ENCODE peak calls at places on chromosomes 6 and 20, in five cellular contexts. Q is activated CD8-positive, alpha-beta memory T cell treated with anti-CD3 and anti-CD28 coated beads for 4 hours; A is NCI-H524; F is spleen; I is nephron progenitor cell. B is an unnamed sample.

GRCh38 chr20:57698191-57698866 is 11.5 kb downstream of the PMEPA1 start:
- DNase-seq in Q (peak), A (no peak), F (no peak), I (no peak), B (peak)

GRCh38 chr6:129104131-129104530 is 221.2 kb downstream of the LAMA2 start:
- DNase-seq in Q (no peak), A (no peak), F (no peak), I (no peak), B (no peak)

GRCh38 chr6:150865043-150865405 is 478 bp upstream of the MTHFD1L start:
- DNase-seq in Q (no peak), A (no peak), F (no peak), I (no peak), B (no peak)

GRCh38 chr20:31607640-31608255 is 2.7 kb downstream of the ID1 start:
- DNase-seq in Q (no peak), A (peak), F (no peak), I (no peak), B (no peak)

GRCh38 chr6:116218172-116218633 is 35.7 kb downstream of the TSPYL4 start:
- DNase-seq in Q (no peak), A (peak), F (no peak), I (no peak), B (no peak)

GRCh38 chr6:90194371-90194841 is 102.2 kb downstream of the BACH2 start:
- DNase-seq in Q (no peak), A (no peak), F (no peak), I (no peak), B (no peak)

GRCh38 chr6:139659196-139659595 is 284.7 kb upstream of the CITED2 start:
- DNase-seq in Q (no peak), A (no peak), F (no peak), I (no peak), B (no peak)

GRCh38 chr6:1290805-1291204 is 21.1 kb upstream of the FOXQ1 start:
- DNase-seq in Q (no peak), A (no peak), F (no peak), I (no peak), B (no peak)

GRCh38 chr6:154508573-154509375 is 1.7 kb downstream of the CNKSR3 start:
- DNase-seq in Q (no peak), A (no peak), F (no peak), I (no peak), B (peak)

GRCh38 chr6:70520575-70520974 is 46.2 kb upstream of the SDHAF4 start:
- DNase-seq in Q (no peak), A (peak), F (no peak), I (no peak), B (no peak)

GRCh38 chr20:25203089-25203488 is 7.6 kb downstream of the ENTPD6 start:
- DNase-seq in Q (no peak), A (no peak), F (no peak), I (no peak), B (no peak)

GRCh38 chr6:154522576-154522975 is 12.1 kb upstream of the CNKSR3 start:
- DNase-seq in Q (no peak), A (no peak), F (no peak), I (no peak), B (no peak)

GRCh38 chr20:52031206-52031573 is 160.4 kb downstream of the ZFP64 start:
- DNase-seq in Q (no peak), A (no peak), F (no peak), I (peak), B (no peak)

GRCh38 chr6:6333498-6333897 is 13.0 kb upstream of the F13A1 start:
- DNase-seq in Q (no peak), A (no peak), F (no peak), I (no peak), B (no peak)

GRCh38 chr6:16754864-16755263 is 6.4 kb downstream of the ATXN1 start:
- DNase-seq in Q (no peak), A (no peak), F (no peak), I (no peak), B (peak)

GRCh38 chr6:157227202-157228166 is 95.8 kb downstream of the TMEM242 start:
- DNase-seq in Q (no peak), A (no peak), F (no peak), I (no peak), B (no peak)

GRCh38 chr6:107561325-107561724 is 71.4 kb downstream of the SOBP start:
- DNase-seq in Q (no peak), A (no peak), F (no peak), I (no peak), B (no peak)

GRCh38 chr20:47610247-47610944 is 108.7 kb downstream of the NCOA3 start:
- DNase-seq in Q (peak), A (no peak), F (no peak), I (no peak), B (no peak)

GRCh38 chr6:157464653-157465535 is 83.9 kb downstream of the ZDHHC14 start:
- DNase-seq in Q (no peak), A (no peak), F (no peak), I (peak), B (no peak)

GRCh38 chr6:105779113-105779512 is 307.0 kb upstream of the PRDM1 start:
- DNase-seq in Q (no peak), A (no peak), F (no peak), I (no peak), B (no peak)

GRCh38 chr6:134099770-134100169 is 47.3 kb upstream of the SLC2A12 start:
- DNase-seq in Q (no peak), A (no peak), F (no peak), I (no peak), B (no peak)

GRCh38 chr20:10521068-10521834 is 86.1 kb downstream of the SLX4IP start:
- DNase-seq in Q (no peak), A (no peak), F (no peak), I (no peak), B (no peak)

GRCh38 chr6:127100510-127101140 is 17.8 kb upstream of the RSPO3 start:
- DNase-seq in Q (no peak), A (peak), F (no peak), I (no peak), B (no peak)

GRCh38 chr6:169277619-169278018 is 24.0 kb upstream of the THBS2 start:
- DNase-seq in Q (no peak), A (no peak), F (no peak), I (no peak), B (no peak)

GRCh38 chr6:26311012-26311384 is 54.0 kb upstream of the BTN3A2 start:
- DNase-seq in Q (no peak), A (peak), F (no peak), I (peak), B (peak)

GRCh38 chr6:130602151-130602770 is 224.9 kb upstream of the SMLR1 start:
- DNase-seq in Q (no peak), A (no peak), F (no peak), I (no peak), B (no peak)

GRCh38 chr20:51811040-51811351 is 8.7 kb upstream of the SALL4 start:
- DNase-seq in Q (no peak), A (no peak), F (no peak), I (no peak), B (no peak)

GRCh38 chr6:136945626-136946235 is 23.6 kb downstream of the SLC35D3 start:
- DNase-seq in Q (no peak), A (no peak), F (no peak), I (no peak), B (no peak)

GRCh38 chr20:16147221-16147620 is 426.0 kb downstream of the KIF16B start:
- DNase-seq in Q (no peak), A (peak), F (no peak), I (no peak), B (no peak)

GRCh38 chr6:26258199-26258977 is 106.6 kb upstream of the BTN3A2 start:
- DNase-seq in Q (no peak), A (no peak), F (no peak), I (no peak), B (no peak)

GRCh38 chr6:45987866-45988265 is 27.8 kb downstream of the CLIC5 start:
- DNase-seq in Q (no peak), A (no peak), F (no peak), I (no peak), B (peak)

GRCh38 chr6:90040931-90041330 is 146.7 kb downstream of the GJA10 start:
- DNase-seq in Q (no peak), A (no peak), F (no peak), I (no peak), B (no peak)

GRCh38 chr6:119283979-119284545 is 65.5 kb downstream of the MAN1A1 start:
- DNase-seq in Q (no peak), A (no peak), F (no peak), I (no peak), B (no peak)

B was measured in colonic mucosa.